ENCODE peak calls at places on chromosomes 2 and 18, in six cellular contexts. One of them, this sample, is unnamed.

GRCh38 chr2:10977003-10977402 is 65.3 kb downstream of the KCNF1 start:
- DNase-seq in IMR-90: peak; percentile 24
- DNase-seq in OCI-LY7: no peak
- DNase-seq in WERI-Rb-1: no peak
- DNase-seq in left lung: no peak
- DNase-seq in fibroblast of lung: peak; percentile 20
- DNase-seq in this sample: no peak

GRCh38 chr18:48007955-48008701 is 77.7 kb upstream of the SMAD2 start:
- DNase-seq in fibroblast of lung: peak; percentile 59
- DNase-seq in OCI-LY7: no peak
- DNase-seq in WERI-Rb-1: peak; percentile 80
- DNase-seq in left lung: peak; percentile 81
- DNase-seq in IMR-90: no peak
- DNase-seq in this sample: no peak

GRCh38 chr2:233356546-233357308 is 2.4 kb downstream of the DGKD start:
- DNase-seq in left lung: no peak
- DNase-seq in IMR-90: peak; percentile 27
- DNase-seq in WERI-Rb-1: no peak
- DNase-seq in fibroblast of lung: no peak
- DNase-seq in OCI-LY7: peak; percentile 54
- DNase-seq in this sample: no peak

GRCh38 chr2:208256192-208256782 is 1.4 kb upstream of the IDH1 start:
- DNase-seq in left lung: no peak
- DNase-seq in OCI-LY7: peak; percentile 58
- DNase-seq in fibroblast of lung: no peak
- DNase-seq in WERI-Rb-1: peak; percentile 23
- DNase-seq in IMR-90: no peak
- DNase-seq in this sample: no peak

GRCh38 chr2:88554189-88554588 is 73.1 kb downstream of the EIF2AK3 start:
- DNase-seq in left lung: no peak
- DNase-seq in OCI-LY7: no peak
- DNase-seq in IMR-90: no peak
- DNase-seq in fibroblast of lung: no peak
- DNase-seq in WERI-Rb-1: no peak
- DNase-seq in this sample: no peak

GRCh38 chr2:669323-669722 is 7.9 kb downstream of the TMEM18 start:
- DNase-seq in OCI-LY7: no peak
- DNase-seq in left lung: no peak
- DNase-seq in fibroblast of lung: peak; percentile 71
- DNase-seq in WERI-Rb-1: no peak
- DNase-seq in IMR-90: peak; percentile 84
- DNase-seq in this sample: no peak

GRCh38 chr2:109135572-109136185 is 6.7 kb downstream of the SH3RF3 start:
- DNase-seq in IMR-90: no peak
- DNase-seq in left lung: no peak
- DNase-seq in OCI-LY7: no peak
- DNase-seq in fibroblast of lung: peak; percentile 25
- DNase-seq in WERI-Rb-1: peak; percentile 87
- DNase-seq in this sample: no peak

GRCh38 chr18:60485207-60485606 is 112.6 kb upstream of the MC4R start:
- DNase-seq in fibroblast of lung: peak; percentile 82
- DNase-seq in WERI-Rb-1: no peak
- DNase-seq in left lung: no peak
- DNase-seq in OCI-LY7: no peak
- DNase-seq in IMR-90: peak; percentile 3
- DNase-seq in this sample: no peak

GRCh38 chr2:184312970-184313369 is 285.4 kb upstream of the ZNF804A start:
- DNase-seq in IMR-90: no peak
- DNase-seq in OCI-LY7: no peak
- DNase-seq in left lung: no peak
- DNase-seq in WERI-Rb-1: no peak
- DNase-seq in fibroblast of lung: no peak
- DNase-seq in this sample: no peak

GRCh38 chr2:128086244-128086643 is 4.8 kb upstream of the UGGT1 start:
- DNase-seq in left lung: no peak
- DNase-seq in IMR-90: no peak
- DNase-seq in OCI-LY7: peak; percentile 18
- DNase-seq in WERI-Rb-1: no peak
- DNase-seq in fibroblast of lung: no peak
- DNase-seq in this sample: no peak

GRCh38 chr2:3563521-3563976 is 5.4 kb upstream of the RNASEH1 start:
- DNase-seq in WERI-Rb-1: no peak
- DNase-seq in left lung: no peak
- DNase-seq in IMR-90: no peak
- DNase-seq in OCI-LY7: peak; percentile 22
- DNase-seq in fibroblast of lung: no peak
- DNase-seq in this sample: no peak

GRCh38 chr18:28152354-28152753 is 24.6 kb downstream of the CDH2 start:
- DNase-seq in left lung: no peak
- DNase-seq in fibroblast of lung: no peak
- DNase-seq in OCI-LY7: no peak
- DNase-seq in WERI-Rb-1: no peak
- DNase-seq in IMR-90: no peak
- DNase-seq in this sample: no peak

GRCh38 chr2:241422350-241422749 is 66.3 kb downstream of the FARP2 start:
- DNase-seq in left lung: no peak
- DNase-seq in WERI-Rb-1: no peak
- DNase-seq in OCI-LY7: no peak
- DNase-seq in fibroblast of lung: no peak
- DNase-seq in IMR-90: no peak
- DNase-seq in this sample: no peak

GRCh38 chr2:197784956-197785941 is at the start of gene BOLL:
- DNase-seq in WERI-Rb-1: no peak
- DNase-seq in IMR-90: no peak
- DNase-seq in OCI-LY7: no peak
- DNase-seq in fibroblast of lung: no peak
- DNase-seq in left lung: no peak
- DNase-seq in this sample: no peak

GRCh38 chr2:180980185-180980942 is at the start of gene UBE2E3:
- DNase-seq in WERI-Rb-1: peak; percentile 86
- DNase-seq in fibroblast of lung: peak; percentile 72
- DNase-seq in IMR-90: peak; percentile 72
- DNase-seq in left lung: peak; percentile 80
- DNase-seq in OCI-LY7: peak; percentile 81
- DNase-seq in this sample: peak; percentile 24

GRCh38 chr2:200172521-200172920 is 134.0 kb upstream of the SPATS2L start:
- DNase-seq in OCI-LY7: no peak
- DNase-seq in WERI-Rb-1: no peak
- DNase-seq in fibroblast of lung: no peak
- DNase-seq in left lung: no peak
- DNase-seq in IMR-90: no peak
- DNase-seq in this sample: no peak

GRCh38 chr2:152167070-152167469 is 8.5 kb downstream of the STAM2 start:
- DNase-seq in OCI-LY7: no peak
- DNase-seq in left lung: no peak
- DNase-seq in IMR-90: no peak
- DNase-seq in WERI-Rb-1: no peak
- DNase-seq in fibroblast of lung: no peak
- DNase-seq in this sample: no peak

GRCh38 chr2:233098615-233099014 is 38.5 kb downstream of the INPP5D start:
- DNase-seq in fibroblast of lung: no peak
- DNase-seq in IMR-90: peak; percentile 5
- DNase-seq in OCI-LY7: no peak
- DNase-seq in WERI-Rb-1: peak; percentile 35
- DNase-seq in left lung: no peak
- DNase-seq in this sample: no peak

GRCh38 chr2:67571785-67572718 is 174.9 kb downstream of the ETAA1 start:
- DNase-seq in fibroblast of lung: peak; percentile 93
- DNase-seq in left lung: no peak
- DNase-seq in WERI-Rb-1: no peak
- DNase-seq in IMR-90: peak; percentile 83
- DNase-seq in OCI-LY7: no peak
- DNase-seq in this sample: no peak

DNA sequence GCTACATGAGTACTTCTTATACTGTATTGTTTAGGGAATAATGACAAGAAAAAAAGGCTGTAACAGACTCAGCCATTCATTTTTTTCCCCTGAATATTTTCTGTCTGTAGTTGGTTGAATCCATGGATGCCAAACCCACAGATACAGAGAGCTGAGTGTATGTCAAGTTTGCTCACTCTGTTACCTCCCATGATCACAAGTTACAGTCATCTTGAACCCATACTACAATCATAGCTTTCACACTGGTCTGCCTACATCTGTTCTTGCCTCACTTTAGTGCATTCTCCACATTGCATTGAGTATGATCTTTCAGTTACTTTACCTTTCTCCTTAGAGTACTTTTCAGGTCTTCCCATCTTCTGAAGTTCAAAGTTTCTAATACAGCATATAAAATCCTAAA is 94.0 kb downstream of the BIRC6 start:
- DNase-seq in fibroblast of lung: peak; percentile 6
- DNase-seq in OCI-LY7: no peak
- DNase-seq in WERI-Rb-1: no peak
- DNase-seq in IMR-90: peak; percentile 16
- DNase-seq in left lung: no peak
- DNase-seq in this sample: no peak
- H3K36me3 ChIP-seq in fibroblast of lung: no peaks in the 10 kb centered on the region
- H3K36me3 ChIP-seq in OCI-LY7: peaks cover 67% of the 10 kb centered on the region
- H3K36me3 ChIP-seq in WERI-Rb-1: peaks cover 22% of the 10 kb centered on the region
- H3K36me3 ChIP-seq in IMR-90: peaks cover 16% of the 10 kb centered on the region
- H3K36me3 ChIP-seq in left lung: peaks cover 38% of the 10 kb centered on the region
- H3K36me3 ChIP-seq in this sample: no peaks in the 10 kb centered on the region

DNA sequence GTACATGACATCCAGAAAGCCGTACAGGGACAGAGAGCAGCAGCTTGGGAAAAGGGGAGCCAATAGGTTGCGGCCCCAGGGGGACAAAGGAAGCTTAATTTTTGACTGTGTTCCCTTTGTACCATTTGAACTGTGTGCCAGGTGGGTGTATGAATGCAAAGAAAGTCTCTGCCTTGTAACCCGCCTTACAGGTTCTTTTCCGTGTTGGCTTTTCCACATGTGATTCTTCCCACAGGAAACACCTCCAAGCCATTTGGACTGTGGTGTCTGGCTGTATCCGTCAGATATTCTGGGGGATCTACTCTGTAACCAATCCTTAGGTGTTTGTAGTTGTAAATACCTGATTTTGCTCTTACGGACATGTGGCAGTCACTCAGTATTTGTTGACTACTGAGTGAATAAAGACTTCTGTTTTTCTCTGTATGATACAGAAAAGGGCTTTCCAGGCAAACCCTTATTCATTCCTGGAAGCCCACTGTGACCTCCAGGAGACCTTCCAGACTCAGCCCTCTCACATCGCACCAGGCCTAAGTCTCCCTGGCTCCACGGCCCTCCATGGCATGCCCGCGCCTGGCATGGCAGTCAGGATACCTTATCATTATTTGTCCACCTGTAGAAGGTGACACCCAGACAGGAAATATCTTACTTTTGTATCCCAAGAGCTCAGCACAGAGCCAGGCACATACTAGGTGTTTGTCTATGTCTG is 1.2 kb downstream of the LRRFIP1 start:
- DNase-seq in IMR-90: no peak
- DNase-seq in left lung: no peak
- DNase-seq in WERI-Rb-1: no peak
- DNase-seq in OCI-LY7: no peak
- DNase-seq in fibroblast of lung: no peak
- DNase-seq in this sample: no peak
- H3K4me3 ChIP-seq in IMR-90: peak overlapping the region; percentile 90
- H3K4me3 ChIP-seq in left lung: peak overlapping the region; percentile 62
- H3K4me3 ChIP-seq in WERI-Rb-1: peak overlapping the region; percentile 72
- H3K4me3 ChIP-seq in OCI-LY7: no peak overlapping the region
- H3K4me3 ChIP-seq in fibroblast of lung: peak overlapping the region; percentile 46
- H3K4me3 ChIP-seq in this sample: no peak overlapping the region

GRCh38 chr2:174618179-174618578 is 20.6 kb upstream of the WIPF1 start:
- DNase-seq in fibroblast of lung: no peak
- DNase-seq in WERI-Rb-1: no peak
- DNase-seq in left lung: no peak
- DNase-seq in IMR-90: no peak
- DNase-seq in OCI-LY7: no peak
- DNase-seq in this sample: no peak

GRCh38 chr2:174614261-174614660 is 16.7 kb upstream of the WIPF1 start:
- DNase-seq in WERI-Rb-1: no peak
- DNase-seq in IMR-90: peak; percentile 81
- DNase-seq in left lung: no peak
- DNase-seq in fibroblast of lung: peak; percentile 91
- DNase-seq in OCI-LY7: no peak
- DNase-seq in this sample: no peak

GRCh38 chr2:174617713-174618112 is 20.1 kb upstream of the WIPF1 start:
- DNase-seq in IMR-90: no peak
- DNase-seq in WERI-Rb-1: no peak
- DNase-seq in left lung: no peak
- DNase-seq in OCI-LY7: no peak
- DNase-seq in fibroblast of lung: no peak
- DNase-seq in this sample: no peak

GRCh38 chr2:174615951-174616436 is 18.4 kb upstream of the WIPF1 start:
- DNase-seq in left lung: no peak
- DNase-seq in WERI-Rb-1: no peak
- DNase-seq in OCI-LY7: no peak
- DNase-seq in fibroblast of lung: peak; percentile 85
- DNase-seq in IMR-90: peak; percentile 74
- DNase-seq in this sample: no peak

DNA sequence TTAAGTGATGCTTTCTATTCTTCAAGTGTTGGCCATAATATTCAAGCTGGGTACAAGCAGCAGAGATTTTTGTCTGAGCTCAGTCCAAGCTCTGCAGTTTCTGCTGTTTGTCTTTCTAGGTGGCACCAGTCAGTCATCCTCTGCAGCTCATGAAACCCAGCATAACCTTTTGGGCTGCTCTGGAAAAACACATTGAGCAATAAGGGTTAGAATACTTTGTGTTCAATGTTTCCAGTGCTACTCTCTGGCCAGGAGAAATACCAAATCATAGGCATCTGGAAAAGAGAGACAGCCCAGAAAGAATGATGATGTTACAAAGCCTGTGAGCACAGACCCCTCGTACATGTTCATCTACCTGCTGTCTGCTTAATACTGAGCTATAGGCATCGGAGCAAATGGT is 19.5 kb upstream of the WIPF1 start:
- DNase-seq in WERI-Rb-1: no peak
- DNase-seq in fibroblast of lung: no peak
- DNase-seq in left lung: no peak
- DNase-seq in OCI-LY7: no peak
- DNase-seq in IMR-90: no peak
- DNase-seq in this sample: no peak
- TF ChIP-seq CTCF in WERI-Rb-1: no peak
- TF ChIP-seq CTCF in fibroblast of lung: no peak
- TF ChIP-seq CTCF in left lung: no peak
- TF ChIP-seq CTCF in OCI-LY7: no peak
- TF ChIP-seq CTCF in IMR-90: no peak
- TF ChIP-seq CTCF in this sample: no peak

GRCh38 chr18:55268146-55268545 is 308.9 kb upstream of the CCDC68 start:
- DNase-seq in WERI-Rb-1: no peak
- DNase-seq in left lung: no peak
- DNase-seq in OCI-LY7: peak; percentile 37
- DNase-seq in fibroblast of lung: peak; percentile 67
- DNase-seq in IMR-90: no peak
- DNase-seq in this sample: no peak

GRCh38 chr18:55268629-55269275 is 309.5 kb upstream of the CCDC68 start:
- DNase-seq in IMR-90: no peak
- DNase-seq in OCI-LY7: no peak
- DNase-seq in WERI-Rb-1: no peak
- DNase-seq in fibroblast of lung: no peak
- DNase-seq in left lung: no peak
- DNase-seq in this sample: no peak

GRCh38 chr18:55265130-55265675 is 305.9 kb upstream of the CCDC68 start:
- DNase-seq in left lung: no peak
- DNase-seq in IMR-90: no peak
- DNase-seq in OCI-LY7: no peak
- DNase-seq in fibroblast of lung: no peak
- DNase-seq in WERI-Rb-1: no peak
- DNase-seq in this sample: no peak

GRCh38 chr18:55265916-55266488 is 306.7 kb upstream of the CCDC68 start:
- DNase-seq in OCI-LY7: no peak
- DNase-seq in WERI-Rb-1: no peak
- DNase-seq in left lung: no peak
- DNase-seq in IMR-90: peak; percentile 27
- DNase-seq in fibroblast of lung: no peak
- DNase-seq in this sample: no peak

GRCh38 chr18:55266981-55267380 is 307.7 kb upstream of the CCDC68 start:
- DNase-seq in OCI-LY7: no peak
- DNase-seq in left lung: no peak
- DNase-seq in IMR-90: no peak
- DNase-seq in WERI-Rb-1: no peak
- DNase-seq in fibroblast of lung: no peak
- DNase-seq in this sample: no peak
- H3K36me3 ChIP-seq in OCI-LY7: peaks cover 84% of the 10 kb centered on the region
- H3K36me3 ChIP-seq in left lung: peaks cover 18% of the 10 kb centered on the region
- H3K36me3 ChIP-seq in IMR-90: peaks cover 27% of the 10 kb centered on the region
- H3K36me3 ChIP-seq in WERI-Rb-1: peaks cover 10% of the 10 kb centered on the region
- H3K36me3 ChIP-seq in fibroblast of lung: peaks cover 4% of the 10 kb centered on the region
- H3K36me3 ChIP-seq in this sample: no peaks in the 10 kb centered on the region

This sample was measured in esophagus squamous epithelium.